ENCODE peak calls at places on chromosomes 2 and 18, in nine cellular contexts. E is neural progenitor cell, I is MM.1S, F is GM23338, M is OCI-LY7, X is hepatocyte, H is HCT116, G is PC-3, C is GM23248. P is an unnamed sample.

GRCh38 chr2:156006721-156007618 is 325.6 kb downstream of the NR4A2 start:
- DNase-seq in F (no peak), G (no peak), E (no peak), H (no peak), X (no peak), I (no peak), C (no peak), M (no peak), P (peak)

GRCh38 chr2:64489081-64489761 is 34.9 kb upstream of the AFTPH start:
- DNase-seq in E (no peak), H (no peak), F (no peak), M (no peak), I (peak), G (no peak), X (no peak), C (no peak), P (peak)

GRCh38 chr2:239226677-239227076 is 174.1 kb downstream of the HDAC4 start:
- DNase-seq in I (no peak), M (no peak), C (peak), G (no peak), H (no peak), F (no peak), E (no peak), X (no peak), P (no peak)

GRCh38 chr2:41026613-41027012 is 574.7 kb upstream of the SLC8A1 start:
- DNase-seq in X (no peak), C (no peak), E (no peak), F (no peak), G (no peak), M (no peak), I (no peak), H (no peak), P (no peak)

GRCh38 chr18:41719808-41720207 is 235.2 kb upstream of the PIK3C3 start:
- DNase-seq in I (no peak), C (no peak), G (no peak), X (peak), F (no peak), M (no peak), E (no peak), H (no peak), P (no peak)

GRCh38 chr2:108945969-108946368 is 43.1 kb downstream of the EDAR start:
- DNase-seq in G (no peak), X (no peak), M (no peak), H (no peak), F (no peak), C (no peak), I (no peak), E (no peak), P (no peak)

GRCh38 chr2:129192841-129193253 is 786.6 kb upstream of the RAB6C start:
- DNase-seq in M (no peak), C (no peak), H (no peak), E (no peak), X (no peak), G (no peak), I (no peak), F (no peak), P (no peak)

GRCh38 chr2:200756618-200757321 is 54.9 kb upstream of the BZW1 start:
- DNase-seq in I (no peak), C (peak), G (peak), M (no peak), H (no peak), E (no peak), F (no peak), X (peak), P (no peak)

GRCh38 chr2:116669782-116670181 is 1144.7 kb upstream of the DDX18 start:
- DNase-seq in F (no peak), X (no peak), M (no peak), C (no peak), E (no peak), G (peak), I (no peak), H (no peak), P (no peak)

GRCh38 chr2:129443235-129443884 is 536.1 kb upstream of the RAB6C start:
- DNase-seq in X (no peak), I (no peak), C (peak), M (peak), F (no peak), G (no peak), E (no peak), H (peak), P (no peak)

GRCh38 chr2:195818521-195818920 is 161.5 kb downstream of the SLC39A10 start:
- DNase-seq in I (no peak), X (peak), C (peak), M (no peak), G (peak), H (no peak), E (no peak), F (no peak), P (no peak)

GRCh38 chr2:41933035-41933429 is 114.8 kb upstream of the PKDCC start:
- DNase-seq in E (peak), G (no peak), M (no peak), X (no peak), C (no peak), H (no peak), F (no peak), I (no peak), P (no peak)

GRCh38 chr18:59719533-59720325 is 22.5 kb upstream of the CCBE1 start:
- DNase-seq in M (no peak), E (no peak), C (peak), H (no peak), G (peak), I (no peak), F (no peak), X (no peak), P (no peak)

GRCh38 chr18:49812321-49813070 is 837 bp downstream of the ACAA2 start:
- DNase-seq in F (no peak), I (no peak), G (no peak), E (no peak), M (no peak), X (no peak), H (no peak), C (peak), P (peak)

GRCh38 chr2:48530033-48530804 is at the start of gene STON1:
- DNase-seq in I (no peak), X (peak), C (peak), E (peak), M (no peak), H (no peak), F (peak), G (peak), P (peak)

GRCh38 chr18:25351773-25352628 is at the start of gene ZNF521:
- DNase-seq in F (peak), E (peak), H (peak), C (peak), I (peak), G (peak), M (peak), X (peak), P (peak)

GRCh38 chr2:188889187-188889586 is 85.0 kb upstream of the COL3A1 start:
- DNase-seq in H (no peak), F (no peak), X (no peak), I (no peak), E (no peak), M (no peak), C (no peak), G (no peak), P (no peak)

GRCh38 chr18:38909972-38910371 is 1344.4 kb upstream of the CELF4 start:
- DNase-seq in H (no peak), G (peak), C (no peak), I (no peak), F (no peak), X (no peak), E (no peak), M (no peak), P (no peak)

GRCh38 chr2:176063958-176064357 is 19.8 kb downstream of the EVX2 start:
- DNase-seq in M (no peak), F (no peak), E (no peak), C (no peak), G (no peak), H (no peak), X (no peak), I (peak), P (no peak)

GRCh38 chr18:34710430-34711386 is 610 bp downstream of the DTNA start:
- DNase-seq in H (no peak), F (no peak), E (no peak), C (peak), M (no peak), I (no peak), G (no peak), X (peak), P (peak)

GRCh38 chr2:223486741-223487140 is 115.4 kb downstream of the SCG2 start:
- DNase-seq in X (no peak), C (no peak), M (no peak), E (no peak), F (no peak), G (no peak), I (no peak), H (no peak), P (no peak)

GRCh38 chr2:223481486-223481885 is 120.7 kb downstream of the SCG2 start:
- DNase-seq in H (no peak), M (no peak), E (no peak), I (peak), F (no peak), G (no peak), X (no peak), C (no peak), P (no peak)

GRCh38 chr2:223488814-223489213 is 113.3 kb downstream of the SCG2 start:
- DNase-seq in X (peak), E (no peak), M (no peak), I (no peak), C (peak), F (no peak), H (no peak), G (no peak), P (peak)

DNA sequence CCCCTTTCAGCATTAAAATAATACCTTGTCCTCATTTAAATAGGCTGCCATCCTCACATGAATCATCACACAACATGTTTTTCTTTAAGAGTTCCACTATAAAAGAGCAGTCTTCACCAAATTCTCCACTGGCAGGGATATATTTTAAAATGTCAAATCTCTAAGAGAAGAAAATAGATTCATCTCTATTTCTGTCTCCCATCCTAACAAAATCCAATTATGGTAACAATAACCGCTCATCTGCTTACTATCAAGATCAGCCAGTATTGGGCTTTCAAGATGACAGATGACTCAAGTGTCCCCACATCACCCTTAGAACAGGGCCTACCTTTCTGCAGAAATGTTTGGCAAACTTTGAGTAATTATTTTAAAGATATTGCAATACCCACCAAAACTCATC is 114.7 kb downstream of the SCG2 start:
- DNase-seq in I (no peak), C (no peak), H (no peak), M (no peak), G (no peak), E (no peak), F (no peak), X (no peak), P (no peak)
- TF ChIP-seq EZH2phosphoT487 in I (no peak), C (no peak), H (no peak), M (no peak), G (no peak), E (no peak), F (no peak), X (no peak), P (no peak)

GRCh38 chr2:391658-392170 is 103.8 kb upstream of the ALKAL2 start:
- DNase-seq in H (no peak), F (no peak), C (no peak), I (no peak), X (no peak), M (no peak), E (no peak), G (peak), P (no peak)
- TF ChIP-seq EZH2phosphoT487 in H (no peak), F (no peak), C (no peak), I (no peak), X (no peak), M (no peak), E (no peak), G (no peak), P (no peak)

DNA sequence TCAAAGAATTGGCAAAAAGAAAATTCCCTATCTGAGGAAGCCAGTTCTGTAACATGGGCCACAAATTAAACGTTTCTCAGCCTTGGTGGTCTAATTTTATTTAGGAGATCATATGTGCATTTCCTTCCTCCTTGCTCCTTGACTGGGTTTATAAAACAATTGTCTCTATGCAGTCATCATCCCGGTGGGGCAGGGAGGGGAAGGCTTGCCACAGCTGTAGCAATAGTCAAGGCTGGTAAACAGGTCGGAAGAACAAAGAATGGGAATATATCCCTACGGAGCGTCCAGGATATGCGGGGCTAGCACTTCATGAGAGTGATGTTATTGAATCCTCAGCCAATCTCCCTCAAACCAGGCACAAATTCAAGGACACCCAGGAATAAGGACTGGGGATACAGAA is 143.8 kb downstream of the RNF152 start:
- DNase-seq in H (no peak), G (no peak), X (no peak), M (no peak), I (no peak), F (no peak), E (no peak), C (no peak), P (no peak)
- TF ChIP-seq EZH2phosphoT487 in H (no peak), G (no peak), X (no peak), M (no peak), I (no peak), F (no peak), E (no peak), C (no peak), P (no peak)

DNA sequence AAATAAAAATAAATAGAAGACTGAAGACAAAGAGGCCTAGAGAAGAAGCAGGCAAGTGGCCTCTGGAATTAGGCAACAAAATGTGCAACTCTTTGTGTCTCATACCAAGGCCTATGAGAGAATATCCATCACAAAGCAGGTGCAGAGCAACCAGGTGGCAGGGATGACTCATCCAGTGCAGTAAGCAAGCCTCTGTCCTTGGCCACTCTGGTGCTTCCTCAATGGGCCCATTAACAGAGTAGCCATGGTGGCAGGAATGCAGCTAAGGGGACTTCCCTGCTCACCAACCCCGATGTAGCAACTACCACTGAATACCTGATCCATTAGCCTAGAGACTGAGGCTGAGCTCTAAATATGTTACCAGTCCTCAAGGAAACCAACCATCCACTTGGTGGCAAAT is 11.0 kb upstream of the EPG5 start:
- DNase-seq in I (no peak), E (no peak), C (no peak), F (peak), H (no peak), M (no peak), G (no peak), X (peak), P (no peak)
- TF ChIP-seq EZH2phosphoT487 in I (no peak), E (no peak), C (no peak), F (no peak), H (no peak), M (no peak), G (no peak), X (no peak), P (no peak)